ENCODE peak calls at places on chromosomes 12 and 14, in five cellular contexts. K is psoas muscle, G is DMS153, T is OCI-M1, W is right lobe of liver. A is an unnamed sample.

GRCh38 chr12:125525879-125526278 is 460.6 kb downstream of the AACS start:
- DNase-seq in K (no peak), G (no peak), T (no peak), W (no peak), A (no peak)

GRCh38 chr14:81323621-81324400 is 76.3 kb downstream of the STON2 start:
- DNase-seq in K (no peak), G (peak), T (no peak), W (no peak), A (no peak)

GRCh38 chr12:12909995-12910391 is 18.6 kb downstream of the GPRC5A start:
- DNase-seq in K (no peak), G (no peak), T (peak), W (no peak), A (no peak)

GRCh38 chr12:52139579-52140062 is 52.2 kb downstream of the KRT80 start:
- DNase-seq in K (no peak), G (peak), T (peak), W (no peak), A (peak)

GRCh38 chr14:68513137-68513536 is 279.7 kb downstream of the ZFP36L1 start:
- DNase-seq in K (no peak), G (no peak), T (no peak), W (no peak), A (no peak)

GRCh38 chr12:17950898-17951297 is 139.1 kb downstream of the RERGL start:
- DNase-seq in K (no peak), G (no peak), T (no peak), W (no peak), A (no peak)

GRCh38 chr14:30551460-30551859 is 7.5 kb upstream of the G2E3 start:
- DNase-seq in K (no peak), G (peak), T (no peak), W (no peak), A (no peak)

GRCh38 chr12:127628655-127629054 is 638.3 kb upstream of the TMEM132C start:
- DNase-seq in K (no peak), G (peak), T (no peak), W (no peak), A (no peak)

GRCh38 chr12:64171715-64172114 is 50.4 kb downstream of the KICS2 start:
- DNase-seq in K (no peak), G (no peak), T (no peak), W (no peak), A (no peak)

GRCh38 chr12:4145990-4146859 is 127.3 kb upstream of the CCND2 start:
- DNase-seq in K (no peak), G (no peak), T (no peak), W (no peak), A (no peak)

GRCh38 chr14:35400707-35401421 is 3.7 kb downstream of the NFKBIA start:
- DNase-seq in K (peak), G (no peak), T (no peak), W (peak), A (peak)

GRCh38 chr12:131983026-131983425 is 33.3 kb downstream of the EP400 start:
- DNase-seq in K (no peak), G (no peak), T (no peak), W (no peak), A (no peak)

GRCh38 chr12:64103821-64104220 is 118.3 kb downstream of the KICS2 start:
- DNase-seq in K (no peak), G (no peak), T (no peak), W (no peak), A (no peak)

GRCh38 chr14:97878727-97879126 is 1081.5 kb downstream of the VRK1 start:
- DNase-seq in K (no peak), G (no peak), T (no peak), W (no peak), A (no peak)

GRCh38 chr14:72292689-72293024 is 360.4 kb downstream of the RGS6 start:
- DNase-seq in K (no peak), G (no peak), T (no peak), W (no peak), A (no peak)

GRCh38 chr14:64503434-64504309 is at the start of gene ZBTB25:
- DNase-seq in K (peak), G (peak), T (peak), W (peak), A (peak)

GRCh38 chr12:126551882-126552281 is 1486.6 kb downstream of the AACS start:
- DNase-seq in K (no peak), G (no peak), T (no peak), W (no peak), A (no peak)

GRCh38 chr14:98564541-98564940 is 707.5 kb downstream of the BCL11B start:
- DNase-seq in K (no peak), G (no peak), T (no peak), W (no peak), A (no peak)

GRCh38 chr14:72947366-72948160 is 21.3 kb downstream of the DCAF4 start:
- DNase-seq in K (no peak), G (no peak), T (no peak), W (no peak), A (no peak)

GRCh38 chr12:15629108-15629507 is 160.1 kb downstream of the EPS8 start:
- DNase-seq in K (peak), G (no peak), T (peak), W (no peak), A (no peak)

GRCh38 chr12:46808955-46809697 is 16.7 kb downstream of the SLC38A4 start:
- DNase-seq in K (no peak), G (no peak), T (no peak), W (no peak), A (no peak)

GRCh38 chr14:90405755-90406154 is 8.9 kb downstream of the CALM1 start:
- DNase-seq in K (no peak), G (no peak), T (no peak), W (no peak), A (no peak)

GRCh38 chr12:70695361-70696023 is 58.3 kb upstream of the PTPRB start:
- DNase-seq in K (no peak), G (no peak), T (no peak), W (no peak), A (no peak)

GRCh38 chr14:51337520-51337919 is 97.5 kb downstream of the TMX1 start:
- DNase-seq in K (no peak), G (no peak), T (no peak), W (no peak), A (no peak)